ENCODE peak calls at places on chromosomes 3 and 15, in nine cellular contexts. One of them, this sample, is unnamed. For H4K20me1, the result is how much of the 10 kb centered on the place peaks cover.

GRCh38 chr3:113242091-113242581 is 30.8 kb downstream of the BOC start:
- DNase-seq in PC-3: no peak
- DNase-seq in MM.1S: no peak
- DNase-seq in OCI-LY7: no peak
- DNase-seq in HCT116: no peak
- DNase-seq in hepatocyte: no peak
- DNase-seq in GM23338: no peak
- DNase-seq in neural progenitor cell: no peak
- DNase-seq in SK-N-SH: no peak
- DNase-seq in this sample: peak

GRCh38 chr3:186283651-186284445 is 78.2 kb downstream of the DGKG start:
- DNase-seq in neural progenitor cell: no peak
- DNase-seq in MM.1S: no peak
- DNase-seq in PC-3: peak
- DNase-seq in hepatocyte: no peak
- DNase-seq in HCT116: no peak
- DNase-seq in GM23338: no peak
- DNase-seq in SK-N-SH: no peak
- DNase-seq in OCI-LY7: no peak
- DNase-seq in this sample: peak

GRCh38 chr3:154779571-154779970 is 300.5 kb upstream of the MME start:
- DNase-seq in HCT116: no peak
- DNase-seq in hepatocyte: no peak
- DNase-seq in OCI-LY7: no peak
- DNase-seq in SK-N-SH: no peak
- DNase-seq in neural progenitor cell: no peak
- DNase-seq in PC-3: peak
- DNase-seq in GM23338: no peak
- DNase-seq in MM.1S: no peak
- DNase-seq in this sample: peak

GRCh38 chr3:115680802-115681345 is 57.6 kb downstream of the GAP43 start:
- DNase-seq in MM.1S: no peak
- DNase-seq in SK-N-SH: no peak
- DNase-seq in OCI-LY7: no peak
- DNase-seq in GM23338: no peak
- DNase-seq in PC-3: peak
- DNase-seq in hepatocyte: no peak
- DNase-seq in HCT116: no peak
- DNase-seq in neural progenitor cell: no peak
- DNase-seq in this sample: no peak

GRCh38 chr15:75672646-75673425 is 25.1 kb downstream of the SNX33 start:
- DNase-seq in PC-3: no peak
- DNase-seq in hepatocyte: peak
- DNase-seq in HCT116: no peak
- DNase-seq in GM23338: peak
- DNase-seq in SK-N-SH: peak
- DNase-seq in MM.1S: no peak
- DNase-seq in neural progenitor cell: peak
- DNase-seq in OCI-LY7: no peak
- DNase-seq in this sample: peak

GRCh38 chr15:49154799-49155109 is 645 bp downstream of the COPS2 start:
- DNase-seq in MM.1S: no peak
- DNase-seq in OCI-LY7: no peak
- DNase-seq in HCT116: no peak
- DNase-seq in PC-3: no peak
- DNase-seq in hepatocyte: no peak
- DNase-seq in SK-N-SH: no peak
- DNase-seq in neural progenitor cell: no peak
- DNase-seq in GM23338: no peak
- DNase-seq in this sample: no peak

GRCh38 chr3:52108302-52109232 is 45.7 kb downstream of the POC1A start:
- DNase-seq in hepatocyte: no peak
- DNase-seq in PC-3: no peak
- DNase-seq in MM.1S: no peak
- DNase-seq in OCI-LY7: no peak
- DNase-seq in GM23338: peak
- DNase-seq in neural progenitor cell: no peak
- DNase-seq in HCT116: no peak
- DNase-seq in SK-N-SH: peak
- DNase-seq in this sample: no peak

GRCh38 chr3:125681146-125681545 is 85.8 kb upstream of the OSBPL11 start:
- DNase-seq in OCI-LY7: no peak
- DNase-seq in HCT116: no peak
- DNase-seq in hepatocyte: no peak
- DNase-seq in SK-N-SH: no peak
- DNase-seq in MM.1S: no peak
- DNase-seq in neural progenitor cell: no peak
- DNase-seq in PC-3: no peak
- DNase-seq in GM23338: no peak
- DNase-seq in this sample: no peak

GRCh38 chr15:31150732-31151212 is 49.2 kb upstream of the TRPM1 start:
- DNase-seq in GM23338: peak
- DNase-seq in MM.1S: no peak
- DNase-seq in PC-3: no peak
- DNase-seq in hepatocyte: no peak
- DNase-seq in neural progenitor cell: peak
- DNase-seq in HCT116: no peak
- DNase-seq in SK-N-SH: no peak
- DNase-seq in OCI-LY7: no peak
- DNase-seq in this sample: no peak

GRCh38 chr3:59480486-59480995 is 430.7 kb upstream of the CFAP20DC start:
- DNase-seq in SK-N-SH: no peak
- DNase-seq in PC-3: peak
- DNase-seq in hepatocyte: no peak
- DNase-seq in OCI-LY7: no peak
- DNase-seq in GM23338: no peak
- DNase-seq in neural progenitor cell: no peak
- DNase-seq in HCT116: no peak
- DNase-seq in MM.1S: no peak
- DNase-seq in this sample: peak

GRCh38 chr15:88792342-88793282 is 10.6 kb upstream of the ACAN start:
- DNase-seq in neural progenitor cell: peak
- DNase-seq in HCT116: no peak
- DNase-seq in SK-N-SH: no peak
- DNase-seq in MM.1S: no peak
- DNase-seq in OCI-LY7: no peak
- DNase-seq in PC-3: no peak
- DNase-seq in GM23338: peak
- DNase-seq in hepatocyte: no peak
- DNase-seq in this sample: no peak
- H3K4me2 ChIP-seq in neural progenitor cell: peak
- H3K4me2 ChIP-seq in HCT116: no peak
- H3K4me2 ChIP-seq in SK-N-SH: no peak
- H3K4me2 ChIP-seq in MM.1S: no peak
- H3K4me2 ChIP-seq in OCI-LY7: no peak
- H3K4me2 ChIP-seq in PC-3: no peak
- H3K4me2 ChIP-seq in GM23338: peak
- H3K4me2 ChIP-seq in hepatocyte: no peak
- H3K4me2 ChIP-seq in this sample: no peak

GRCh38 chr15:78047631-78048409 is 29.7 kb downstream of the TBC1D2B start:
- DNase-seq in neural progenitor cell: no peak
- DNase-seq in OCI-LY7: no peak
- DNase-seq in PC-3: no peak
- DNase-seq in hepatocyte: peak
- DNase-seq in MM.1S: no peak
- DNase-seq in SK-N-SH: no peak
- DNase-seq in HCT116: no peak
- DNase-seq in GM23338: no peak
- DNase-seq in this sample: peak

GRCh38 chr15:78045189-78045588 is 32.3 kb downstream of the TBC1D2B start:
- DNase-seq in neural progenitor cell: no peak
- DNase-seq in GM23338: no peak
- DNase-seq in PC-3: no peak
- DNase-seq in SK-N-SH: no peak
- DNase-seq in HCT116: no peak
- DNase-seq in hepatocyte: no peak
- DNase-seq in OCI-LY7: no peak
- DNase-seq in MM.1S: no peak
- DNase-seq in this sample: no peak

GRCh38 chr15:78048410-78048946 is 29.0 kb downstream of the TBC1D2B start:
- DNase-seq in GM23338: no peak
- DNase-seq in SK-N-SH: no peak
- DNase-seq in hepatocyte: no peak
- DNase-seq in PC-3: no peak
- DNase-seq in neural progenitor cell: no peak
- DNase-seq in HCT116: no peak
- DNase-seq in MM.1S: no peak
- DNase-seq in OCI-LY7: no peak
- DNase-seq in this sample: no peak

GRCh38 chr15:78044407-78045155 is 32.9 kb downstream of the TBC1D2B start:
- DNase-seq in neural progenitor cell: no peak
- DNase-seq in GM23338: no peak
- DNase-seq in hepatocyte: no peak
- DNase-seq in SK-N-SH: no peak
- DNase-seq in MM.1S: no peak
- DNase-seq in OCI-LY7: no peak
- DNase-seq in PC-3: no peak
- DNase-seq in HCT116: no peak
- DNase-seq in this sample: peak

DNA sequence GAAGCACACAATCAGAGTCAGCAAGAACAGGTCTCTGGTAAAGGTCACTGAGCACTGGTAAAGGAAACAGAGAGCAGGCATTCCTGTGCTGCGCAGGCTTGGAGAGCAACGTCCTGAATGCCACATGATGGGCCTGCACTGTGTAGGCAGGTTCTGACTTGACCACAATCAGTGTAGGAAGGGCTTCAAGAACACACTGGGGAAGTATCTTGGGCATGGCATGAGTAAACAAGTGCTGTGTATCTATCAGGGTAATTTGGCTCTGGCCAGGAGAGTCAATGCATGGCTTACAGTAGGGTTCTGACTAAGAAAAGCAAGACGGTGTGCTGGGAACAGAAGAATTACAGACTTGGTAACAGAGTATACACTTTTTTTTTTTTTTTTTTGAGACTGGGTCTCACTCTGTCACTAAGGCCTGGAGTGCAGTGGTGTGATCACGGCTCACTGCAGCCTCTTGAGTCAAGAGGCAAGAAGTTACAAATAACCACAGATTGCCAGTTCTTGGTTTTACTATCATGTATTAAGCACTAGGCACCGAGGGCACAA is 30.6 kb downstream of the TBC1D2B start:
- DNase-seq in neural progenitor cell: no peak
- DNase-seq in MM.1S: no peak
- DNase-seq in PC-3: no peak
- DNase-seq in SK-N-SH: no peak
- DNase-seq in OCI-LY7: no peak
- DNase-seq in hepatocyte: no peak
- DNase-seq in GM23338: no peak
- DNase-seq in HCT116: no peak
- DNase-seq in this sample: no peak
- H4K20me1 ChIP-seq in neural progenitor cell: under half
- H4K20me1 ChIP-seq in MM.1S: under half
- H4K20me1 ChIP-seq in PC-3: under half
- H4K20me1 ChIP-seq in SK-N-SH: under half
- H4K20me1 ChIP-seq in OCI-LY7: under half
- H4K20me1 ChIP-seq in hepatocyte: under half
- H4K20me1 ChIP-seq in GM23338: under half
- H4K20me1 ChIP-seq in HCT116: under half
- H4K20me1 ChIP-seq in this sample: under half

GRCh38 chr3:159263750-159264561 is 462.1 kb downstream of the MFSD1 start:
- DNase-seq in GM23338: peak
- DNase-seq in SK-N-SH: peak
- DNase-seq in PC-3: peak
- DNase-seq in MM.1S: peak
- DNase-seq in OCI-LY7: peak
- DNase-seq in neural progenitor cell: peak
- DNase-seq in HCT116: peak
- DNase-seq in hepatocyte: peak
- DNase-seq in this sample: peak

GRCh38 chr3:159271799-159272512 is 470.1 kb downstream of the MFSD1 start:
- DNase-seq in SK-N-SH: no peak
- DNase-seq in GM23338: no peak
- DNase-seq in MM.1S: no peak
- DNase-seq in PC-3: no peak
- DNase-seq in HCT116: no peak
- DNase-seq in OCI-LY7: no peak
- DNase-seq in hepatocyte: no peak
- DNase-seq in neural progenitor cell: no peak
- DNase-seq in this sample: no peak

GRCh38 chr3:159265705-159266104 is 463.9 kb downstream of the MFSD1 start:
- DNase-seq in SK-N-SH: peak
- DNase-seq in OCI-LY7: no peak
- DNase-seq in hepatocyte: no peak
- DNase-seq in MM.1S: no peak
- DNase-seq in GM23338: no peak
- DNase-seq in neural progenitor cell: no peak
- DNase-seq in PC-3: no peak
- DNase-seq in HCT116: no peak
- DNase-seq in this sample: no peak

DNA sequence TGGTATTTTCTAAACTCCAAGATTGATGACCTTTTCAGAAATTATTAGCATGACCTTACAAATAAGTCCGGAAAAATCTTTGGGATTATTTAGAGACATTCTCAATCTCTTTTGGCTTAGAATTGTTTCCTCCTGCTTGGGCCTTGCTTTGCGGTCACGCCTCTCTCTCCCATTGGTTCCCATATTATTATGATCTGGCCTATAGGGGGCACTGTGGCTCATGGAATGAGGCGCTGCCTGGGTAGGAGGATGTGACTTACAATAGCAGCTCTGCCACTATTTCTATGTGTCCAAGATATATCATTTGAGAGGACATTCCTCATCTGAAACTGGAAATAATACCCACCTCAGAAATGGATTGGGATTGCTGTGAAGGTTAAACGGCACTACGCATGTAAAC is 464.9 kb downstream of the MFSD1 start:
- DNase-seq in GM23338: peak
- DNase-seq in MM.1S: peak
- DNase-seq in HCT116: peak
- DNase-seq in PC-3: peak
- DNase-seq in SK-N-SH: peak
- DNase-seq in hepatocyte: peak
- DNase-seq in OCI-LY7: peak
- DNase-seq in neural progenitor cell: peak
- DNase-seq in this sample: peak
- TF ChIP-seq EZH2phosphoT487 in GM23338: no peak
- TF ChIP-seq EZH2phosphoT487 in MM.1S: no peak
- TF ChIP-seq EZH2phosphoT487 in HCT116: no peak
- TF ChIP-seq EZH2phosphoT487 in PC-3: no peak
- TF ChIP-seq EZH2phosphoT487 in SK-N-SH: no peak
- TF ChIP-seq EZH2phosphoT487 in hepatocyte: no peak
- TF ChIP-seq EZH2phosphoT487 in OCI-LY7: no peak
- TF ChIP-seq EZH2phosphoT487 in neural progenitor cell: no peak
- TF ChIP-seq EZH2phosphoT487 in this sample: no peak

DNA sequence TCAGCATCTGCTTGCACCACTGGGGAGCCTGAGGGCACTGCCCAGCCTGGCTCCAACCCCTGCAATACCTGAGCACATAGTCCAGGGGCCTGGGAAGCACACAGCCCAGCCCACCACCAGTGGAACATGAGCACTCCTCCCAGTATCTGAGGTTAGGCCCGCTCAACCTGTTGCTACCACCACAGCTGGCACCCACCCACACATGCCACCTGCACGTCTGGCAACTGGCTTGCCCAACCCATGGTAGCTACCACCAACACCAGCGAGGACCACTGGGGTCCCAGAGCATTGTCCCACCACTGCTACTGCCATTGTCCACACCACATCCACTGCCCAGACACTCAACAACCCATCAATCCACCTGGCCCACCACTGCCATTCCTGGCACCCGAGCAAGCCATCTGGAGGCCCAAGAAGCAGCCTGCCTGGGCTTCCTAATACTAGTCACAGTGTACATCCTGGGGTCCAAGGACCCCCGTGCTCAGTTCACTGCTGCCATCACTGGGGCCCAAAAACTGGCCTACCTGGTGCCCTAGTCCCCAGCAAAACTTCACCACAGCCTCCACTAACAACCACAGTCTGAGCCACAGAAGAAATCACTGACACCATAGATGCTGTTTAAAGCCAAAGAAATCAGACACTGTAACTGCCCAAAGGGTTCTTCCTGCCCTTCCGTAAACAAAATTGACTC is 62.1 kb upstream of the TBC1D23 start:
- DNase-seq in OCI-LY7: no peak
- DNase-seq in HCT116: no peak
- DNase-seq in hepatocyte: no peak
- DNase-seq in GM23338: no peak
- DNase-seq in SK-N-SH: no peak
- DNase-seq in PC-3: peak
- DNase-seq in MM.1S: no peak
- DNase-seq in neural progenitor cell: no peak
- DNase-seq in this sample: no peak
- H3K4me2 ChIP-seq in OCI-LY7: no peak
- H3K4me2 ChIP-seq in HCT116: no peak
- H3K4me2 ChIP-seq in hepatocyte: no peak
- H3K4me2 ChIP-seq in GM23338: no peak
- H3K4me2 ChIP-seq in SK-N-SH: no peak
- H3K4me2 ChIP-seq in PC-3: no peak
- H3K4me2 ChIP-seq in MM.1S: no peak
- H3K4me2 ChIP-seq in neural progenitor cell: no peak
- H3K4me2 ChIP-seq in this sample: no peak

This sample was measured in GM23248.